ENCODE peak calls at places on chromosomes 3 and 15, in seven cellular contexts. A, H, N, I, C, D and P are unnamed samples.
A peak's percentile ranks its signal among the peaks of the same experiment; 100 is the strongest.

GRCh38 chr3:164458986-164459385 is 619.3 kb downstream of the SI start:
- DNase-seq in D (no peak), A (no peak), H (no peak), C (no peak), I (no peak), N (no peak), P (no peak)

GRCh38 chr3:188272481-188273372 is 118.8 kb downstream of the LPP start:
- DNase-seq in I (peak; percentile 94), N (peak; percentile 70), A (no peak), H (no peak), D (peak; percentile 83), C (no peak), P (no peak)

GRCh38 chr3:173892547-173892946 is 495.0 kb downstream of the NLGN1 start:
- DNase-seq in H (no peak), I (no peak), N (no peak), C (no peak), A (no peak), D (no peak), P (no peak)

GRCh38 chr3:164040991-164041390 is 1037.3 kb downstream of the SI start:
- DNase-seq in D (no peak), I (no peak), N (no peak), A (no peak), C (no peak), H (no peak), P (no peak)

GRCh38 chr15:87722941-87723691 is 533.4 kb downstream of the NTRK3 start:
- DNase-seq in H (no peak), A (no peak), D (no peak), C (no peak), N (no peak), I (peak; percentile 14), P (no peak)

GRCh38 chr3:1118074-1118473 is 25.2 kb downstream of the CNTN6 start:
- DNase-seq in D (no peak), N (no peak), H (no peak), A (no peak), C (no peak), I (no peak), P (no peak)

GRCh38 chr3:144162042-144162441 is 190.4 kb downstream of the DIPK2A start:
- DNase-seq in N (peak; percentile 71), C (peak; percentile 12), H (no peak), A (no peak), I (peak; percentile 89), D (no peak), P (no peak)

GRCh38 chr3:4322635-4323034 is 19.5 kb downstream of the SETMAR start:
- DNase-seq in A (no peak), N (peak; percentile 62), C (no peak), I (peak; percentile 81), D (no peak), H (no peak), P (no peak)

GRCh38 chr15:63752075-63752684 is 81.6 kb downstream of the HERC1 start:
- DNase-seq in A (no peak), I (peak; percentile 65), D (no peak), H (no peak), N (peak; percentile 10), C (peak; percentile 64), P (peak; percentile 52)

GRCh38 chr3:180265551-180265950 is 228.8 kb upstream of the PEX5L start:
- DNase-seq in D (no peak), I (peak; percentile 67), A (no peak), C (no peak), N (peak; percentile 45), H (no peak), P (no peak)

GRCh38 chr15:79779739-79780138 is 117.1 kb downstream of the MTHFS start:
- DNase-seq in D (no peak), I (no peak), A (no peak), C (no peak), N (no peak), H (no peak), P (no peak)

GRCh38 chr15:49282366-49282765 is 112.3 kb downstream of the GALK2 start:
- DNase-seq in N (peak; percentile 79), D (no peak), I (peak; percentile 88), H (no peak), A (no peak), C (no peak), P (no peak)

GRCh38 chr3:101026881-101027678 is 33.9 kb upstream of the ABI3BP start:
- DNase-seq in D (no peak), H (no peak), I (no peak), N (no peak), A (no peak), C (no peak), P (no peak)

GRCh38 chr3:52350436-52350835 is 34.3 kb downstream of the DNAH1 start:
- DNase-seq in C (no peak), D (no peak), N (no peak), I (no peak), H (peak; percentile 18), A (no peak), P (no peak)

DNA sequence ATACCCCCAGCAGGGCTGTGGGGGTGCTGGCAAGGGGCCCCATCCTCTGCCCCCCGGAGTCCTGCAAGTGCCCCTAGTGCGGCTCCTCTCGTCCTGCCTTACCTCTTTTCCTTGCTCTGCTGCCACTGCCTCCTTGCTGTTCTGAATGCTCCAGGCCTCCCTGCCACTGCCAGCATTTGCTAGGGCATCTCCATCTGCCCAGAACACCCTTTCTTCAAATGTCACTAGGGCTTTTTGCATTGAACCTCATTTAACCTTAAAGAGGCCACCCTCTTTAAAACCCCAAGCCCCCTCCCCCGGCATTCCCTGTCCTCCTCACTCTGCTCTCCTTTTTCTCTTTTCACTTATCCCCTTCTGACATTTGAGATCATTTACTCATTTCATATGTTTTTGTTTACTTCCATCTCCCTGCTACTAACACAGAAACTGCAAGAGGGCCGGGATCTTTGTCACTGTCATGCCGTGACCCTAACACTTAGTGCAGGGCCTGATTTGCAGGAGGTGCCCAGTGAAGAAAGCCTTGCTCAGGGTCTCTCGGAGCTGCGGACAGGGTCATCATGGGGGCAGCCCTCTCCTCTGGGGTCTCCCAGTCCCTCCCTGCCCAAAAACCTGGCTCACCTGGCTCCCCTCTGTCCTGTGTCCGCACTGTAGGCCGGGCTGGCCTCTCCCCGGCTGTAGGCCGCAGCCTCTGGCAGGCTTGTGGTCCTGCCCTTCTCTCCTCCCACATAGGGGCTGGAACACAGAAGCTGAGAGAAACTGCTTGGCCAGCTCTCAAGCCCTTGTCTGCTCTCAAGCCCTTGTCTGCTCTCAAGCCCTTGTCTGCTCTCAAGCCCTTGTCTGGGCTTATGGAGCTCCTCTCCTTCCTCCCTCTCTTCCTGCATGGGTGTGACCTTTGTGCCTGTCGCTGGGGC is at the start of gene ACOX2:
- DNase-seq in C (no peak), D (no peak), I (peak; percentile 70), H (peak; percentile 83), A (peak; percentile 85), N (no peak), P (no peak)
- H3K4me3 ChIP-seq in C (no peak within 1 kb of the TSS), D (no peak within 1 kb of the TSS), I (peak within 1 kb of the TSS; percentile 21), H (peak within 1 kb of the TSS; percentile 50), A (peak within 1 kb of the TSS; percentile 46), N (peak within 1 kb of the TSS; percentile 59), P (no peak within 1 kb of the TSS)

GRCh38 chr3:111737056-111737711 is 121.9 kb upstream of the PHLDB2 start:
- DNase-seq in D (no peak), C (no peak), I (no peak), A (peak; percentile 68), H (no peak), N (no peak), P (no peak)

GRCh38 chr3:111735271-111735758 is 123.8 kb upstream of the PHLDB2 start:
- DNase-seq in I (peak; percentile 94), N (no peak), D (peak; percentile 91), H (no peak), A (no peak), C (peak; percentile 40), P (no peak)

GRCh38 chr3:111734652-111735051 is 124.4 kb upstream of the PHLDB2 start:
- DNase-seq in I (no peak), D (no peak), A (no peak), C (no peak), N (no peak), H (no peak), P (no peak)

GRCh38 chr3:111737712-111738097 is 121.4 kb upstream of the PHLDB2 start:
- DNase-seq in I (peak; percentile 98), A (peak; percentile 83), H (no peak), D (peak; percentile 49), N (peak; percentile 92), C (no peak), P (no peak)

DNA sequence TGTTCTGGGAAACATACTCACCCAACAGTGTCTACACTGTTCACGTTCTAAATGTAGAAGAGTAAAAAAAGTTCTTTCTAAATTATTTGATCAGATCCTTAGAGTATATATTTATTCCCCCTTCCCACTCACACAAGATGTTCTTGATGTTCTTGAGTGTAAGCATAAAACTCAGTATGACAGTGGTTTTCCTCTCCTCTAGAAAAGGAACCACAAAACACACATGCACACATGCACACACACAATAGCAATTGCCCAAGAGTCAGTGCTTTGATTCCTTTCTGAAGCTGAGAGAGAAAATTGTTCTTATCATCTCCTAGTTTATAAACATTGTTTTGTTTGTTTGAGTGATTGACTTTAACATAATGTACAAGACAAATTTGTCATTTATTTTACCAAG is 123.2 kb upstream of the PHLDB2 start:
- DNase-seq in N (no peak), A (no peak), D (no peak), I (no peak), C (no peak), H (no peak), P (no peak)
- H3K27ac ChIP-seq in N (no peak overlapping the region), A (no peak overlapping the region), D (peak overlapping the region; percentile 94), I (no peak overlapping the region), C (peak overlapping the region; percentile 76), H (peak overlapping the region; percentile 18), P (no peak overlapping the region)

GRCh38 chr15:77484994-77485393 is 64.3 kb downstream of the HMG20A start:
- DNase-seq in N (no peak), H (no peak), I (no peak), D (no peak), A (no peak), C (no peak), P (no peak)

GRCh38 chr15:77480859-77481258 is 60.2 kb downstream of the HMG20A start:
- DNase-seq in H (no peak), A (no peak), D (no peak), I (no peak), C (no peak), N (no peak), P (no peak)

GRCh38 chr15:77483426-77483825 is 62.7 kb downstream of the HMG20A start:
- DNase-seq in N (no peak), D (no peak), A (no peak), I (no peak), C (no peak), H (no peak), P (no peak)

GRCh38 chr15:77481670-77482069 is 61.0 kb downstream of the HMG20A start:
- DNase-seq in I (no peak), C (no peak), A (no peak), N (no peak), D (no peak), H (no peak), P (no peak)

DNA sequence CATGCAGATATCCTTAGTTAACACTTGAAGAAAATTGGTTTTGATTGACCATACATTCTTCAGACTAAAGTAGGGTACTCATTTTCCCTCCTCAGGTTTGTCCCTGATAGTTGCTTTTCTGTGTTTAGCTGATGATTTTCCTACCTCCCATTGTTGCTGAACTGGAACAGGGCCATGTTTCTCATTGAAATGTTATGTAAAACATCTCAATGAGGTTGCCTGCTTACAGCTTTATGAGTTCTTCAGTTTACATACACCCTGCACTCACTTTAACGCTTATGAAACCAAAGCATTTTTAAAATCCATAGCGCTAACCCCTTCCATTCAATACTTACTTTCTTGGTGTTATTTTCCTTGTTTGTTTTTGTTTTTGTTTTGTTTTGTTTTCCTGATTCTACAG is 61.9 kb downstream of the HMG20A start:
- DNase-seq in C (no peak), D (no peak), I (peak; percentile 86), H (no peak), N (peak; percentile 50), A (no peak), P (no peak)
- H3K4me3 ChIP-seq in C (no peak overlapping the region), D (no peak overlapping the region), I (no peak overlapping the region), H (no peak overlapping the region), N (no peak overlapping the region), A (no peak overlapping the region), P (no peak overlapping the region)

GRCh38 chr3:63179862-63180522 is 98.1 kb upstream of the SYNPR start:
- DNase-seq in N (no peak), A (no peak), H (no peak), D (no peak), C (no peak), I (no peak), P (no peak)
- H3K27ac ChIP-seq in N (no peak overlapping the region), A (no peak overlapping the region), H (no peak overlapping the region), D (no peak overlapping the region), C (no peak overlapping the region), I (no peak overlapping the region), P (no peak overlapping the region)